ENCODE peak calls at places on chromosomes 5 and 9, in seven cellular contexts. S is MM.1S, E is WERI-Rb-1, X is fibroblast of lung, K is lung, O is PC-9, J is PC-3. B is an unnamed sample. For H3K36me3, the result is how much of the 10 kb centered on the place peaks cover.

GRCh38 chr5:128537306-128537998 is 593 bp downstream of the FBN2 start:
- DNase-seq in E (peak), O (no peak), S (peak), K (no peak), X (peak), J (peak), B (peak)

GRCh38 chr9:70195456-70195855 is 63.3 kb upstream of the SMC5 start:
- DNase-seq in J (no peak), E (no peak), X (peak), K (no peak), O (no peak), S (no peak), B (no peak)

GRCh38 chr9:136591191-136591752 is 45.4 kb upstream of the NOTCH1 start:
- DNase-seq in K (no peak), J (no peak), S (no peak), E (no peak), X (no peak), O (no peak), B (no peak)

GRCh38 chr5:177601577-177602457 is 1.9 kb downstream of the B4GALT7 start:
- DNase-seq in J (peak), E (peak), S (no peak), X (peak), O (no peak), K (no peak), B (no peak)

GRCh38 chr5:33890633-33891032 is 1.2 kb downstream of the ADAMTS12 start:
- DNase-seq in X (peak), O (peak), K (no peak), E (no peak), S (no peak), J (no peak), B (peak)

GRCh38 chr9:136740971-136741884 is 1.5 kb downstream of the LCN10 start:
- DNase-seq in K (no peak), X (no peak), E (no peak), S (no peak), O (no peak), J (no peak), B (peak)

GRCh38 chr5:6845856-6846255 is 132.6 kb downstream of the TENT4A start:
- DNase-seq in K (no peak), O (no peak), S (no peak), X (no peak), E (no peak), J (no peak), B (no peak)

GRCh38 chr5:74414228-74414627 is 226.3 kb downstream of the ENC1 start:
- DNase-seq in J (no peak), O (no peak), X (no peak), K (no peak), S (no peak), E (peak), B (no peak)

GRCh38 chr5:57501414-57502321 is 19.1 kb upstream of the ACTBL2 start:
- DNase-seq in E (no peak), K (no peak), O (peak), S (no peak), X (no peak), J (peak), B (peak)

GRCh38 chr9:83630938-83631457 is 8.1 kb downstream of the IDNK start:
- DNase-seq in X (peak), J (no peak), S (no peak), E (peak), O (no peak), K (no peak), B (no peak)

GRCh38 chr9:3758816-3759576 is 233.2 kb upstream of the RFX3 start:
- DNase-seq in J (no peak), S (peak), O (no peak), E (no peak), X (no peak), K (no peak), B (peak)

GRCh38 chr5:115343855-115344254 is 47.4 kb upstream of the CCDC112 start:
- DNase-seq in E (no peak), O (no peak), J (peak), X (peak), S (no peak), K (no peak), B (peak)

GRCh38 chr9:15271403-15271802 is 35.6 kb downstream of the TTC39B start:
- DNase-seq in K (no peak), S (no peak), X (no peak), E (no peak), J (no peak), O (no peak), B (no peak)

GRCh38 chr5:78899922-78900362 is 85.2 kb downstream of the ARSB start:
- DNase-seq in O (peak), J (peak), S (peak), E (peak), X (peak), K (peak), B (peak)

GRCh38 chr5:178790371-178790770 is 59.9 kb upstream of the ZNF354A start:
- DNase-seq in J (peak), E (no peak), S (no peak), K (no peak), X (no peak), O (peak), B (peak)

GRCh38 chr9:87195306-87195705 is 248.0 kb upstream of the GAS1 start:
- DNase-seq in S (no peak), K (no peak), J (no peak), E (no peak), X (no peak), O (no peak), B (peak)

GRCh38 chr9:130138791-130139190 is 33.4 kb upstream of the NCS1 start:
- DNase-seq in J (no peak), K (peak), O (no peak), E (peak), X (peak), S (no peak), B (peak)

GRCh38 chr9:136410500-136411287 is at the start of the genes ENTR1 and PMPCA:
- DNase-seq in S (peak), K (peak), E (peak), X (peak), O (peak), J (peak), B (peak)

GRCh38 chr5:119315516-119315949 is 40.3 kb upstream of the TNFAIP8 start:
- DNase-seq in O (no peak), K (no peak), J (peak), X (no peak), E (peak), S (peak), B (no peak)

GRCh38 chr9:37984672-37985611 is 81.0 kb upstream of the SLC25A51 start:
- DNase-seq in X (peak), S (no peak), E (no peak), O (no peak), K (no peak), J (peak), B (peak)

GRCh38 chr9:105681724-105682123 is 12.6 kb upstream of the TMEM38B start:
- DNase-seq in X (peak), O (no peak), S (no peak), E (no peak), K (no peak), J (peak), B (peak)

GRCh38 chr9:137276757-137277328 is 683 bp upstream of the TOR4A start:
- DNase-seq in J (peak), S (no peak), E (peak), X (peak), O (peak), K (peak), B (peak)

GRCh38 chr5:1199649-1200494 is 1.5 kb upstream of the SLC6A19 start:
- DNase-seq in X (no peak), O (no peak), E (no peak), S (no peak), J (no peak), K (no peak), B (no peak)

GRCh38 chr5:89241186-89241585 is 358.2 kb upstream of the MEF2C start:
- DNase-seq in O (no peak), J (peak), E (no peak), K (no peak), X (peak), S (no peak), B (peak)

GRCh38 chr5:1268666-1269065 is 26.2 kb downstream of the TERT start:
- DNase-seq in X (no peak), E (no peak), S (peak), J (no peak), O (no peak), K (no peak), B (no peak)

GRCh38 chr9:106958955-106959657 is 96.1 kb downstream of the ZNF462 start:
- DNase-seq in E (no peak), J (peak), S (no peak), O (no peak), K (no peak), X (peak), B (no peak)

GRCh38 chr5:10789726-10790125 is 28.7 kb upstream of the DAP start:
- DNase-seq in O (no peak), E (no peak), X (peak), K (no peak), S (no peak), J (no peak), B (no peak)

GRCh38 chr5:115068239-115069086 is 101.2 kb downstream of the TRIM36 start:
- DNase-seq in E (no peak), O (no peak), J (peak), S (peak), K (no peak), X (peak), B (peak)

GRCh38 chr5:10377081-10377480 is 23.6 kb downstream of the MARCHF6 start:
- DNase-seq in X (no peak), O (no peak), E (no peak), K (no peak), J (no peak), S (no peak), B (no peak)

GRCh38 chr9:82598254-82599039 is 464.5 kb downstream of the RASEF start:
- DNase-seq in E (no peak), S (no peak), J (no peak), K (no peak), O (no peak), X (no peak), B (no peak)

GRCh38 chr9:79572891-79573696 is 1.3 kb downstream of the TLE4 start:
- DNase-seq in O (no peak), J (no peak), K (peak), S (peak), E (peak), X (no peak), B (peak)

GRCh38 chr5:73215891-73216610 is 43.1 kb downstream of the TMEM174 start:
- DNase-seq in X (peak), E (peak), O (peak), S (peak), K (peak), J (peak), B (peak)

GRCh38 chr5:73454379-73455036 is 5.9 kb upstream of the FOXD1 start:
- DNase-seq in X (peak), K (peak), E (peak), O (peak), S (peak), J (peak), B (peak)

GRCh38 chr5:140220032-140220697 is 45.2 kb downstream of the CYSTM1 start:
- DNase-seq in X (peak), E (no peak), K (no peak), S (no peak), O (no peak), J (peak), B (no peak)

GRCh38 chr5:157485340-157485739 is 25.3 kb downstream of the NIPAL4 start:
- DNase-seq in K (no peak), E (no peak), X (no peak), S (no peak), O (no peak), J (no peak), B (no peak)

GRCh38 chr5:157484768-157485167 is 24.8 kb downstream of the NIPAL4 start:
- DNase-seq in K (peak), E (no peak), X (no peak), J (no peak), O (no peak), S (no peak), B (peak)

GRCh38 chr5:157486861-157487260 is 26.8 kb downstream of the NIPAL4 start:
- DNase-seq in J (no peak), S (no peak), E (peak), X (no peak), O (no peak), K (no peak), B (no peak)

GRCh38 chr5:157485811-157486739 is 26.1 kb downstream of the NIPAL4 start:
- DNase-seq in K (no peak), E (peak), X (no peak), J (no peak), S (no peak), O (no peak), B (no peak)

GRCh38 chr5:157487358-157487757 is 27.3 kb downstream of the NIPAL4 start:
- DNase-seq in O (no peak), S (no peak), K (no peak), X (no peak), J (no peak), E (no peak), B (no peak)
- H3K36me3 ChIP-seq in O (under half), S (under half), K (under half), X (under half), J (half or more), E (under half), B (under half)

GRCh38 chr9:127789179-127789578 is 3.3 kb downstream of the CDK9 start:
- DNase-seq in E (no peak), J (no peak), S (no peak), O (no peak), X (no peak), K (no peak), B (no peak)

GRCh38 chr9:127790094-127790855 is 4.4 kb downstream of the CDK9 start:
- DNase-seq in J (no peak), X (no peak), E (no peak), K (no peak), S (no peak), O (no peak), B (no peak)

GRCh38 chr9:127786773-127787123 is 914 bp downstream of the CDK9 start:
- DNase-seq in O (no peak), E (no peak), S (no peak), K (no peak), X (no peak), J (no peak), B (peak)

GRCh38 chr9:127785933-127786772 is at the start of gene CDK9:
- DNase-seq in O (peak), J (peak), E (peak), K (peak), S (peak), X (peak), B (peak)

DNA sequence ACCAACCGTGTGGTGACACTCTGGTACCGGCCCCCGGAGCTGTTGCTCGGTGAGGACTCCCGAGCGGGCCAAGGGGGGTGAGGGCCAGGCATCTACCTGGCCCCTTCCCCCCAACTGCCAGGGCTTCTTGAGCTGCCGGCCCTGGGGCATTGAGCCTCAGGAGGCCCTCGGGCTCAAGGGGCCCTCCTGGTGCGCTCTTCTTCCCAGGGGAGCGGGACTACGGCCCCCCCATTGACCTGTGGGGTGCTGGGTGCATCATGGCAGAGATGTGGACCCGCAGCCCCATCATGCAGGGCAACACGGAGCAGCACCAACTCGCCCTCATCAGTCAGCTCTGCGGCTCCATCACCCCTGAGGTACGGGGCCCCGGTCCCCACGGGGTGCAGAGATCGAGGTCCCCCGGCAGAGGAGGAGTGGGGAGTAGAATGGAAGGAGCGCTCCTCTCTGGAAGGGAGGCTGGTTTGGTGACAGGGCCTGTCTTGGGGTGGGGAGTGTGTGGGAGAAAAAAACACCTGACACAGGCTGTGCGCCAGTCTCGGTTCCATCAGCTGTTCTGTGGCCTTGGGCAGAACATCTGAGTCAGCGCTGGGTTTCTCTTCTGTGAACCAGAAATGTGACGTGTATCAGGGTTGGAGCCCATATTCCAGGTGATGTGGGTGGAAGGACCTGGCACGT is 2.6 kb downstream of the CDK9 start:
- DNase-seq in K (no peak), X (no peak), S (peak), E (no peak), J (no peak), O (no peak), B (no peak)
- H3K36me3 ChIP-seq in K (under half), X (under half), S (under half), E (half or more), J (under half), O (under half), B (half or more)

GRCh38 chr5:87360132-87360531 is 52.6 kb downstream of the CCNH start:
- DNase-seq in J (no peak), S (no peak), E (no peak), K (no peak), O (no peak), X (no peak), B (no peak)
- H3K36me3 ChIP-seq in J (under half), S (under half), E (under half), K (under half), O (under half), X (under half), B (under half)

GRCh38 chr9:116694892-116695291 is 7.8 kb downstream of the TRIM32 start:
- DNase-seq in E (no peak), J (no peak), X (no peak), O (no peak), S (no peak), K (no peak), B (no peak)
- H3K36me3 ChIP-seq in E (half or more), J (under half), X (under half), O (under half), S (under half), K (under half), B (under half)

DNA sequence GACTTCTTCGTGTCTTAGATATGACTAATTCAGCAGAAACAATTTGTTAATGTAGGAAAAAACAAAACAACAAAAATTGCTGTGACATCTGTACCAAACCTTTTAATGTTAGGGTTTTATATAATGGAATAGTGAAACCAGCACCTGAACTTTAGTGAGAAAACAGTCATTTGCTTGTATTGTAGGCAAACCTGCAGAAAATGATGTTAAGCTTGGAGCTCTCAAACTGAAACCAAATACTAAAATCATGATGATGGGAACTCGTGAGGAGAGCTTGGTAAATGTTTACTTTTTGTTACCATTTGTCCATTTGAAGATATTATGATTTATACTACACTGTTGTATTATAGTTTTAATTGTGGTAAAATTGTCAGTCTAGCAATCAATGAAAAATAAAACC is 6.6 kb downstream of the UBLCP1 start:
- DNase-seq in O (no peak), J (no peak), K (no peak), E (no peak), X (no peak), S (no peak), B (no peak)
- H3K36me3 ChIP-seq in O (under half), J (under half), K (under half), E (under half), X (under half), S (under half), B (half or more)

GRCh38 chr5:7907612-7908011 is 38.7 kb downstream of the MTRR start:
- DNase-seq in J (no peak), K (no peak), S (no peak), X (no peak), O (no peak), E (no peak), B (no peak)

GRCh38 chr5:7904170-7904569 is 35.2 kb downstream of the MTRR start:
- DNase-seq in X (peak), J (peak), E (no peak), O (no peak), S (no peak), K (no peak), B (peak)

GRCh38 chr5:7897014-7897600 is 28.2 kb downstream of the MTRR start:
- DNase-seq in E (peak), J (peak), O (peak), X (peak), K (no peak), S (no peak), B (peak)

GRCh38 chr5:7902993-7903625 is 34.2 kb downstream of the MTRR start:
- DNase-seq in O (no peak), K (no peak), X (no peak), J (no peak), E (no peak), S (no peak), B (no peak)

GRCh38 chr5:7902201-7902600 is 33.3 kb downstream of the MTRR start:
- DNase-seq in E (no peak), X (peak), O (no peak), S (no peak), K (no peak), J (no peak), B (no peak)
- H3K36me3 ChIP-seq in E (half or more), X (under half), O (under half), S (under half), K (under half), J (half or more), B (half or more)

GRCh38 chr9:93655621-93656425 is 79.4 kb downstream of the PHF2 start:
- DNase-seq in X (no peak), K (no peak), O (no peak), S (no peak), E (peak), J (no peak), B (no peak)

GRCh38 chr9:93657331-93658111 is 81.1 kb downstream of the PHF2 start:
- DNase-seq in J (no peak), X (no peak), E (peak), S (no peak), K (no peak), O (no peak), B (no peak)

GRCh38 chr9:93654351-93654961 is 78.1 kb downstream of the PHF2 start:
- DNase-seq in J (no peak), S (no peak), O (no peak), E (peak), K (no peak), X (no peak), B (no peak)

GRCh38 chr9:93658184-93658925 is 82.0 kb downstream of the PHF2 start:
- DNase-seq in K (no peak), S (no peak), J (no peak), E (peak), X (no peak), O (no peak), B (no peak)

GRCh38 chr9:93656426-93657222 is 80.2 kb downstream of the PHF2 start:
- DNase-seq in X (no peak), K (no peak), O (no peak), S (no peak), J (no peak), E (peak), B (no peak)
- H3K36me3 ChIP-seq in X (under half), K (under half), O (under half), S (under half), J (under half), E (under half), B (under half)